ENCODE peak calls at places on chromosome 10, in seven cellular contexts. One of them, this sample, is unnamed.

GRCh38 chr10:3761916-3762708 is 22.9 kb downstream of the KLF6 start:
- DNase-seq in smooth muscle cell of the brain vasculature: no peak
- DNase-seq in NCI-H748 treated with DMSO at 0.1 percent for 48 hours: no peak
- DNase-seq in GOT3: no peak
- DNase-seq in left colon: no peak
- DNase-seq in C1 segment of cervical spinal cord: no peak
- DNase-seq in tibial artery: no peak
- DNase-seq in this sample: no peak

GRCh38 chr10:71528371-71529202 is 131.9 kb downstream of the CDH23 start:
- DNase-seq in smooth muscle cell of the brain vasculature: no peak
- DNase-seq in NCI-H748 treated with DMSO at 0.1 percent for 48 hours: no peak
- DNase-seq in GOT3: no peak
- DNase-seq in left colon: no peak
- DNase-seq in C1 segment of cervical spinal cord: no peak
- DNase-seq in tibial artery: no peak
- DNase-seq in this sample: no peak

GRCh38 chr10:133208466-133208865 is 21.6 kb upstream of the UTF1 start:
- DNase-seq in smooth muscle cell of the brain vasculature: no peak
- DNase-seq in NCI-H748 treated with DMSO at 0.1 percent for 48 hours: no peak
- DNase-seq in GOT3: no peak
- DNase-seq in left colon: no peak
- DNase-seq in C1 segment of cervical spinal cord: no peak
- DNase-seq in tibial artery: no peak
- DNase-seq in this sample: no peak

GRCh38 chr10:133039823-133040704 is 47.7 kb upstream of the ADGRA1 start:
- DNase-seq in smooth muscle cell of the brain vasculature: no peak
- DNase-seq in NCI-H748 treated with DMSO at 0.1 percent for 48 hours: no peak
- DNase-seq in GOT3: no peak
- DNase-seq in left colon: no peak
- DNase-seq in C1 segment of cervical spinal cord: no peak
- DNase-seq in tibial artery: no peak
- DNase-seq in this sample: no peak

GRCh38 chr10:34491666-34492065 is 323.4 kb downstream of the PARD3 start:
- DNase-seq in smooth muscle cell of the brain vasculature: no peak
- DNase-seq in NCI-H748 treated with DMSO at 0.1 percent for 48 hours: peak
- DNase-seq in GOT3: no peak
- DNase-seq in left colon: no peak
- DNase-seq in C1 segment of cervical spinal cord: no peak
- DNase-seq in tibial artery: no peak
- DNase-seq in this sample: no peak

GRCh38 chr10:109851595-109851994 is 71.7 kb downstream of the XPNPEP1 start:
- DNase-seq in smooth muscle cell of the brain vasculature: no peak
- DNase-seq in NCI-H748 treated with DMSO at 0.1 percent for 48 hours: no peak
- DNase-seq in GOT3: no peak
- DNase-seq in left colon: no peak
- DNase-seq in C1 segment of cervical spinal cord: no peak
- DNase-seq in tibial artery: no peak
- DNase-seq in this sample: no peak

GRCh38 chr10:22682237-22683192 is 31.9 kb downstream of the PIP4K2A start:
- DNase-seq in smooth muscle cell of the brain vasculature: no peak
- DNase-seq in NCI-H748 treated with DMSO at 0.1 percent for 48 hours: no peak
- DNase-seq in GOT3: no peak
- DNase-seq in left colon: no peak
- DNase-seq in C1 segment of cervical spinal cord: no peak
- DNase-seq in tibial artery: no peak
- DNase-seq in this sample: no peak

GRCh38 chr10:49139000-49139865 is 5.4 kb upstream of the FAM170B start:
- DNase-seq in smooth muscle cell of the brain vasculature: no peak
- DNase-seq in NCI-H748 treated with DMSO at 0.1 percent for 48 hours: no peak
- DNase-seq in GOT3: peak
- DNase-seq in left colon: no peak
- DNase-seq in C1 segment of cervical spinal cord: no peak
- DNase-seq in tibial artery: no peak
- DNase-seq in this sample: no peak

GRCh38 chr10:118569241-118569881 is 26.1 kb downstream of the PRLHR start:
- DNase-seq in smooth muscle cell of the brain vasculature: no peak
- DNase-seq in NCI-H748 treated with DMSO at 0.1 percent for 48 hours: no peak
- DNase-seq in GOT3: no peak
- DNase-seq in left colon: no peak
- DNase-seq in C1 segment of cervical spinal cord: no peak
- DNase-seq in tibial artery: no peak
- DNase-seq in this sample: no peak

GRCh38 chr10:88082391-88082790 is 219.0 kb downstream of the PTEN start:
- DNase-seq in smooth muscle cell of the brain vasculature: no peak
- DNase-seq in NCI-H748 treated with DMSO at 0.1 percent for 48 hours: no peak
- DNase-seq in GOT3: no peak
- DNase-seq in left colon: no peak
- DNase-seq in C1 segment of cervical spinal cord: no peak
- DNase-seq in tibial artery: no peak
- DNase-seq in this sample: no peak

GRCh38 chr10:6059506-6059905 is 2.7 kb downstream of the IL2RA start:
- DNase-seq in smooth muscle cell of the brain vasculature: no peak
- DNase-seq in NCI-H748 treated with DMSO at 0.1 percent for 48 hours: no peak
- DNase-seq in GOT3: no peak
- DNase-seq in left colon: no peak
- DNase-seq in C1 segment of cervical spinal cord: no peak
- DNase-seq in tibial artery: no peak
- DNase-seq in this sample: no peak

GRCh38 chr10:127524229-127524628 is 24.9 kb upstream of the NPS start:
- DNase-seq in smooth muscle cell of the brain vasculature: no peak
- DNase-seq in NCI-H748 treated with DMSO at 0.1 percent for 48 hours: no peak
- DNase-seq in GOT3: no peak
- DNase-seq in left colon: no peak
- DNase-seq in C1 segment of cervical spinal cord: no peak
- DNase-seq in tibial artery: no peak
- DNase-seq in this sample: no peak

GRCh38 chr10:42874713-42875387 is 92.3 kb downstream of the BMS1 start:
- DNase-seq in smooth muscle cell of the brain vasculature: no peak
- DNase-seq in NCI-H748 treated with DMSO at 0.1 percent for 48 hours: no peak
- DNase-seq in GOT3: no peak
- DNase-seq in left colon: no peak
- DNase-seq in C1 segment of cervical spinal cord: no peak
- DNase-seq in tibial artery: no peak
- DNase-seq in this sample: no peak

This sample was measured in NCI-H774.